ENCODE peak calls at places on chromosomes 4 and X, in four cellular contexts. Z is uterus; U is PC-9; H is effector memory CD4-positive, alpha-beta T cell. Y is an unnamed sample.

GRCh38 chr4:48047896-48048295 is 31.3 kb downstream of the NIPAL1 start:
- DNase-seq in Z (no peak), U (no peak), H (no peak), Y (no peak)

GRCh38 chr4:142817442-142817841 is 28.7 kb downstream of the INPP4B start:
- DNase-seq in Z (no peak), U (peak), H (no peak), Y (peak)

GRCh38 chr4:67928547-67928946 is 34.7 kb downstream of the TMPRSS11A start:
- DNase-seq in Z (no peak), U (no peak), H (no peak), Y (peak)

GRCh38 chr4:1201851-1202525 is 29.6 kb upstream of the SPON2 start:
- DNase-seq in Z (peak), U (no peak), H (peak), Y (no peak)

GRCh38 chr4:2931765-2932560 is 31.2 kb downstream of the NOP14 start:
- DNase-seq in Z (peak), U (no peak), H (peak), Y (no peak)

GRCh38 chrX:19535481-19535880 is 20.2 kb upstream of the MAP3K15 start:
- DNase-seq in Z (no peak), U (peak), H (no peak), Y (no peak)

GRCh38 chr4:66911898-66912297 is 633.4 kb downstream of the CENPC start:
- DNase-seq in Z (no peak), U (no peak), H (no peak), Y (peak)

GRCh38 chr4:78809295-78809694 is 33.1 kb downstream of the BMP2K start:
- DNase-seq in Z (no peak), U (no peak), H (no peak), Y (no peak)

GRCh38 chrX:48278958-48279357 is 23.8 kb downstream of the SSX1 start:
- DNase-seq in Z (peak), U (no peak), H (no peak), Y (no peak)

GRCh38 chr4:68864438-68865177 is 48.8 kb downstream of the UGT2B10 start:
- DNase-seq in Z (no peak), U (no peak), H (no peak), Y (peak)

GRCh38 chr4:54363037-54363436 is 133.9 kb downstream of the PDGFRA start:
- DNase-seq in Z (no peak), U (no peak), H (no peak), Y (peak)

GRCh38 chrX:132662844-132663243 is 174.0 kb upstream of the MBNL3 start:
- DNase-seq in Z (no peak), U (no peak), H (no peak), Y (no peak)

GRCh38 chr4:20284990-20285389 is 33.3 kb downstream of the SLIT2 start:
- DNase-seq in Z (no peak), U (no peak), H (no peak), Y (peak)

GRCh38 chr4:41070516-41071281 is 143.6 kb downstream of the APBB2 start:
- DNase-seq in Z (no peak), U (no peak), H (no peak), Y (no peak)

GRCh38 chr4:40685300-40685699 is 55.6 kb upstream of the RBM47 start:
- DNase-seq in Z (no peak), U (peak), H (no peak), Y (peak)

GRCh38 chr4:23856630-23857029 is 33.2 kb downstream of the PPARGC1A start:
- DNase-seq in Z (no peak), U (no peak), H (no peak), Y (no peak)

GRCh38 chrX:41265615-41266014 is 68.3 kb upstream of the DDX3X start:
- DNase-seq in Z (peak), U (no peak), H (peak), Y (peak)

GRCh38 chr4:118683513-118683912 is 1.7 kb upstream of the METTL14 start:
- DNase-seq in Z (no peak), U (no peak), H (no peak), Y (no peak)

GRCh38 chr4:11182586-11183357 is 245.9 kb downstream of the HS3ST1 start:
- DNase-seq in Z (no peak), U (no peak), H (no peak), Y (no peak)

GRCh38 chr4:186204103-186204559 is 12.8 kb downstream of the CYP4V2 start:
- DNase-seq in Z (no peak), U (no peak), H (peak), Y (peak)

GRCh38 chr4:72970756-72971155 is 98.8 kb downstream of the COX18 start:
- DNase-seq in Z (no peak), U (no peak), H (no peak), Y (no peak)

GRCh38 chrX:65671286-65671685 is 3.8 kb downstream of the MSN start:
- DNase-seq in Z (no peak), U (no peak), H (no peak), Y (no peak)

GRCh38 chrX:65674351-65674893 is 7.0 kb downstream of the MSN start:
- DNase-seq in Z (no peak), U (no peak), H (no peak), Y (peak)

GRCh38 chrX:65671966-65672365 is 4.5 kb downstream of the MSN start:
- DNase-seq in Z (no peak), U (no peak), H (no peak), Y (no peak)

GRCh38 chrX:65677954-65678469 is 10.6 kb downstream of the MSN start:
- DNase-seq in Z (peak), U (peak), H (no peak), Y (no peak)

DNA sequence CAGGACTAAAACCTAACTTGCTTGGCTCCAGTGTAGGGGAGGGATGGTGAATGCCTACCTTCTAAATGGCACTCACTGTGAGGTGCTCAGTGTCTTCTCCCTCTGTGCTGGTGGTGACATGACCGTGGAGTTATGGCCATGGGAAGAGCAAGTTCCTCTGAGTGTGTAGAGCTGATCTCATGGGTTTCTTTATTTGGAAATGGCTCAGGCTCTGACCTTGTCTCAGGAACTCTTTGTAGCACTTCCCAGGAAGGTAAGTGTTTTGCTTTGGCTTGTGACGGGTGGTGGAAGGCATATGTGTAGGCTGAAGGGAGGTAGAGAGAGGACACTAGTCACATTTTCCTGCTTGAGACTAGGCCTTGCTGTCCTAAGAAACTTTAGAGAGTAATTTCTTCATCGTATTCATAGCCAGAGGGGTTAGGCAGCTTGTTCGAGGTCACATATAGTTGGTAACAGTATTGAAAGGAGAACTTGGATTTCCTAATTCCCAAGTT is 6.5 kb downstream of the MSN start:
- DNase-seq in Z (no peak), U (no peak), H (no peak), Y (no peak)
- H3K27ac ChIP-seq in Z (peak), U (no peak), H (peak), Y (no peak)

GRCh38 chr4:128355301-128355700 is 67.7 kb upstream of the PGRMC2 start:
- DNase-seq in Z (no peak), U (no peak), H (no peak), Y (no peak)
- H3K27ac ChIP-seq in Z (no peak), U (peak), H (no peak), Y (peak)

DNA sequence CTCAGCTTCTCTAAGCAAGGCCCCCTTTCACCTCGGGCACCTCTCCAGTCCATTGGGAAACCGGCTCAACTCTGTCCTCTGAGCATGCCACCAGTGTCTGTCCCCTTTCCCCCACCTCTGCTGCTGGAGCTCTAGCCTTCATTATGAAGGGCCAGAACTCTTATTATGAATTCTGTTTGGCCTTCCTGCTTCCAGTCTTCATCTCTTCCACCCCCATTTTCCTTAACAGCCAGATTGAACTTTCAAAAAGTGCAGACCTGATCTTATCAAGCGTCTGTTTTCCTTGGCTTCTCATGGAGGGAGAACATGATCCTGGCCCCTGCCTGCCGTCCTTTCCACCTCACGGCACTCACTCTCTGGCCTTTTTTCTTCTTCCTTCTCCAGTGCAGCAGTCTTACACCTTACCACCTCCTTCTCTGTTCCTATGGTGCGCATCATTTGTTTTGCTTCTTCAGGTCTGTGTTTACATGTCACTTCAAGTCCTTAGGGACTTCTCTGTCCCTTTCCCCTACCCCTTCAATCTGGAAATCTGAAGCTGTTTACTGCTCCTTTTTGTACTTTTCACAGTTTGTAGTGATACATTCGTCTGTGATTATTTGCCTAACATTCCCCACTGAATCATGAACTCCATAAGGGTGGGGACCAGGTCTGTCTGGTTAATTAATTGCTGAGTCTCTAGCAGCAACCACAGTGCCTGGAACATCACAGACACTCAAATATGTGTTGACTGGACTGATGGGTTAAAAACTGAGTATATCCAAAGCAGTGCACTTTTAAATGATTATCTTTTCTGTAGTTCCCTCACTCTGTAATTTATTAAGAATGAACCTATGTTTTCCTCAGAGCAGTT is 55.8 kb downstream of the FNIP2 start:
- DNase-seq in Z (no peak), U (peak), H (no peak), Y (no peak)
- H3K27ac ChIP-seq in Z (peak), U (no peak), H (no peak), Y (peak)

GRCh38 chr4:15577508-15577907 is 77.6 kb downstream of the FBXL5 start:
- DNase-seq in Z (no peak), U (no peak), H (no peak), Y (no peak)

GRCh38 chr4:15575951-15576350 is 79.2 kb downstream of the FBXL5 start:
- DNase-seq in Z (no peak), U (no peak), H (no peak), Y (peak)
- H3K27ac ChIP-seq in Z (no peak), U (no peak), H (no peak), Y (no peak)

DNA sequence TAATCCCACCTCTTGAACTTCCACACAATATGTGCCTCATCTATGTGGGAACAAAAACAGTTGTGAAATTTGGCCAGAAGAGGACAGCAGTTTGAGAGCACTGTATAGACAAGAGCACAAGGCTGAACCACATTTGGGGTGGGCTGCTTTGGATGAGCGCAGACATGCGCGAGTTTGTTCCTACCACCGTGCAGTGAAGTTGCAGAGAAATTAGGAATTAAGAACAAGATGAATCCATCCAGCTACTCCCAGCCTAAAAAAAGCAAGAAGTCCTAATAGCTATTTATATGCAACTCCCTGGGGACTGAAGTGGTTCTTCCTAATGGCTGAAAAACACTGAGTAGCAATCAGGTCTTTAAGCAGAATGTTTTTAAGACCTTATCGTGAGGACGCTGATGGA is 1.0 kb downstream of the GAB3 start:
- DNase-seq in Z (no peak), U (no peak), H (no peak), Y (no peak)
- H3K27ac ChIP-seq in Z (peak), U (no peak), H (peak), Y (no peak)

GRCh38 chr4:183399166-183399565 is 45.3 kb upstream of the CDKN2AIP start:
- DNase-seq in Z (no peak), U (no peak), H (no peak), Y (no peak)

GRCh38 chr4:183398298-183399129 is 45.9 kb upstream of the CDKN2AIP start:
- DNase-seq in Z (peak), U (no peak), H (peak), Y (peak)

GRCh38 chr4:183397741-183398297 is 46.6 kb upstream of the CDKN2AIP start:
- DNase-seq in Z (no peak), U (no peak), H (no peak), Y (no peak)

GRCh38 chr4:183400035-183400434 is 44.4 kb upstream of the CDKN2AIP start:
- DNase-seq in Z (no peak), U (no peak), H (no peak), Y (no peak)

GRCh38 chr4:183399616-183400015 is 44.8 kb upstream of the CDKN2AIP start:
- DNase-seq in Z (no peak), U (no peak), H (no peak), Y (peak)
- H3K27ac ChIP-seq in Z (no peak), U (no peak), H (no peak), Y (no peak)

GRCh38 chrX:154017766-154018517 is 1.8 kb downstream of the IRAK1 start:
- DNase-seq in Z (no peak), U (no peak), H (no peak), Y (no peak)
- H3K27ac ChIP-seq in Z (no peak), U (no peak), H (no peak), Y (no peak)

DNA sequence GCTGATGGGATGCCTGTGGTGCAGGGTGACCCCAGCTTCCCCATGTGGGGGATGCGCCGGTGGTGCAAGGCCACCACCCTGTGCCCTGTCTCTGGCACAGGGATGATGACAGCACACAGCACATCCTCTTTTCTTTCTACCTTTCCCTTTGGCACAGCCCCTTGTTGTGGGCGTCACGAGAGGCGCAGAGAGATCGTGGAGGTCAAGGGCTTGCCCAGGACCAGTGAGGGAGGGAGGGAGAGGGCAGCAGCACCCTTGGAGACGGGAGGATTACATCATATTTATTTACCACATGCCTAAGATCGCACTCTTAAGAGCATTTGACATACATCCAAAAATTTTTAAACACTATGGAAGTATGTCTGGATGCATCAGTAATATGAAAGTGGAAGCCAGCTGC is 12.6 kb downstream of the WFS1 start:
- DNase-seq in Z (no peak), U (no peak), H (no peak), Y (no peak)
- H3K27ac ChIP-seq in Z (peak), U (no peak), H (no peak), Y (no peak)

GRCh38 chr4:121054373-121054772 is 18.0 kb downstream of the NDNF start:
- DNase-seq in Z (no peak), U (no peak), H (no peak), Y (no peak)
- H3K27ac ChIP-seq in Z (no peak), U (no peak), H (no peak), Y (no peak)